ENCODE peak calls at places on chromosomes 4 and X, in six cellular contexts. G is K562, T is HCT116, H is A549, Q is SK-N-SH, J is HL-60. V is an unnamed sample.

GRCh38 chrX:22634081-22634480 is 361.4 kb downstream of the CBLL2 start:
- DNase-seq in G (no peak), Q (no peak), J (no peak), H (no peak), T (no peak), V (peak)

GRCh38 chr4:174686826-174687225 is 142.2 kb downstream of the GLRA3 start:
- DNase-seq in Q (no peak), J (no peak), H (no peak), G (no peak), T (no peak), V (no peak)

GRCh38 chr4:148090029-148090428 is 352.2 kb downstream of the NR3C2 start:
- DNase-seq in G (no peak), J (no peak), Q (no peak), T (no peak), H (no peak), V (no peak)

GRCh38 chrX:148658115-148658725 is 157.8 kb downstream of the AFF2 start:
- DNase-seq in Q (no peak), J (no peak), H (no peak), G (no peak), T (no peak), V (no peak)

GRCh38 chr4:182022899-182023298 is 220.3 kb upstream of the TENM3 start:
- DNase-seq in J (no peak), H (no peak), T (no peak), Q (no peak), G (no peak), V (no peak)

GRCh38 chr4:173769568-173769967 is 239.5 kb upstream of the HAND2 start:
- DNase-seq in H (no peak), Q (no peak), T (no peak), J (no peak), G (no peak), V (no peak)

GRCh38 chrX:40012039-40012799 is 85.5 kb downstream of the BCOR start:
- DNase-seq in G (no peak), Q (no peak), T (no peak), J (no peak), H (no peak), V (peak)

GRCh38 chrX:44025611-44026010 is 52.4 kb upstream of the NDP start:
- DNase-seq in T (no peak), J (no peak), Q (no peak), G (no peak), H (peak), V (no peak)

GRCh38 chrX:109732319-109732779 is 708 bp downstream of the ACSL4 start:
- DNase-seq in H (peak), T (no peak), G (peak), J (peak), Q (peak), V (peak)

GRCh38 chrX:24392709-24393108 is 32.3 kb downstream of the SUPT20HL1 start:
- DNase-seq in T (no peak), Q (no peak), J (no peak), H (no peak), G (no peak), V (no peak)

GRCh38 chr4:130092187-130093015 is 996.4 kb downstream of the C4orf33 start:
- DNase-seq in G (no peak), T (no peak), H (no peak), Q (no peak), J (no peak), V (no peak)

GRCh38 chr4:118684873-118685811 is at the start of gene METTL14:
- DNase-seq in Q (peak), T (peak), H (peak), J (peak), G (peak), V (peak)

GRCh38 chr4:122218762-122219161 is 66.6 kb downstream of the BLTP1 start:
- DNase-seq in T (no peak), H (peak), G (no peak), Q (peak), J (no peak), V (peak)
- TF ChIP-seq CTCF in T (no peak), H (no peak), G (peak), Q (peak), J (no peak), V (peak)

GRCh38 chrX:10133980-10134676 is 22.6 kb upstream of the CLCN4 start:
- DNase-seq in G (peak), H (peak), Q (no peak), J (no peak), T (no peak), V (no peak)
- TF ChIP-seq REST in G (no peak), H (no peak), Q (no peak), J (no peak), T (no peak), V (no peak)

DNA sequence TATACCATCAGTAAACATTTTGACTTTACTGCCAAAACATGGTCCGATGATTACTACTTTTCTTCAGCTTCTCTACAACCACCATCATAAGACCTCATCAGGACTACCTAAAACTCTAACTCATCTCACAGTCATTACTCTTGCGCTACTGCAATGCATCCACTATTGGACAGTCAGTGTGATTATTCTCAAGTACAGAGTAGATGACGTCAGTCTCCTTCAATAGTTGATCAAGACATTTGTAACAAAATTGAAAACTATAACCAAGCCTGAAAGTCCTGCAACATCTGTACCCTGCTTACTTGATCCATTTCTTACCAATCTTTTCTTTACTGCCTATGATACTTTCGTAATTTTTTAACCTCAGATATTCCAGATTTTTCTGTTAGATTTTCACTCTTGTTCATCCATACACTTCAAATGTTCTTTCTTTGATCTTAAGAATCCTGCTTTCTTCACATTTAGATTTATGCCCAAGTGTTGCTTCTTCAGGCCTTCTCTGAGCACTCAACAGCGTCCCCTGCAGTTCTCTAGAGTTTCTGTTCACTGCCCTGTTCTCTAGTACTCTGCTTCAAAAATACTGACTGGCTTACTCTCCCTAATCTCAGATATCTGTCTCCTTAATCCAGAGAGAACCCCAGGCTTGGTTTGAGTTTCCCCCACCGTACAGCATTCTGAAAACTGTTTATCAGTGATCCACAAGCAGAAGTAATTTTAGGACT is 1517.6 kb downstream of the STIM2 start:
- DNase-seq in H (peak), T (no peak), Q (no peak), G (no peak), J (no peak), V (peak)
- TF ChIP-seq CTCF in H (no peak), T (no peak), Q (peak), G (no peak), J (no peak), V (peak)

GRCh38 chr4:88244821-88245579 is 39.4 kb downstream of the PPM1K start:
- DNase-seq in H (no peak), J (no peak), Q (no peak), T (no peak), G (no peak), V (peak)

GRCh38 chr4:88240297-88240714 is 44.1 kb downstream of the PPM1K start:
- DNase-seq in H (no peak), Q (no peak), T (no peak), J (no peak), G (no peak), V (no peak)

GRCh38 chr4:88244056-88244455 is 40.3 kb downstream of the PPM1K start:
- DNase-seq in G (no peak), T (no peak), Q (no peak), H (no peak), J (no peak), V (no peak)

GRCh38 chr4:88246600-88246999 is 37.8 kb downstream of the PPM1K start:
- DNase-seq in H (no peak), Q (no peak), T (no peak), J (no peak), G (no peak), V (no peak)

GRCh38 chr4:88242144-88242543 is 42.2 kb downstream of the PPM1K start:
- DNase-seq in H (no peak), Q (no peak), J (no peak), T (no peak), G (no peak), V (no peak)
- TF ChIP-seq REST in H (no peak), Q (no peak), J (no peak), T (no peak), G (no peak), V (no peak)

GRCh38 chr4:67103001-67103737 is 442.1 kb downstream of the CENPC start:
- DNase-seq in G (no peak), Q (no peak), H (peak), J (no peak), T (no peak), V (no peak)
- TF ChIP-seq CTCF in G (no peak), Q (no peak), H (no peak), J (no peak), T (no peak), V (no peak)

GRCh38 chr4:38078590-38079381 is 118.6 kb downstream of the PTTG2 start:
- DNase-seq in Q (no peak), G (no peak), J (no peak), T (no peak), H (peak), V (no peak)
- TF ChIP-seq REST in Q (no peak), G (no peak), J (no peak), T (no peak), H (no peak), V (no peak)

GRCh38 chr4:48557478-48557877 is 67.4 kb downstream of the ZAR1 start:
- DNase-seq in G (peak), T (no peak), H (peak), J (no peak), Q (peak), V (peak)
- TF ChIP-seq CTCF in G (peak), T (no peak), H (no peak), J (no peak), Q (peak), V (peak)

GRCh38 chr4:143700420-143701352 is at the start of gene FREM3:
- DNase-seq in H (no peak), T (no peak), J (no peak), Q (peak), G (no peak), V (peak)
- TF ChIP-seq REST in H (no peak), T (no peak), J (no peak), Q (no peak), G (no peak), V (no peak)

V was measured in GM23338.